ENCODE peak calls at places on chromosomes 11 and 22, in five cellular contexts. One of them, this sample, is unnamed.

GRCh38 chr11:126702165-126702738 is 298.3 kb downstream of the KIRREL3 start:
- DNase-seq in cardiac muscle cell: no peak
- DNase-seq in body of pancreas: no peak
- DNase-seq in uterus: no peak
- DNase-seq in brain microvascular endothelial cell: no peak
- DNase-seq in this sample: no peak

GRCh38 chr11:63841554-63841953 is 2.6 kb downstream of the MARK2 start:
- DNase-seq in cardiac muscle cell: peak; percentile 28
- DNase-seq in body of pancreas: peak; percentile 32
- DNase-seq in uterus: no peak
- DNase-seq in brain microvascular endothelial cell: no peak
- DNase-seq in this sample: no peak

GRCh38 chr22:47301820-47302475 is 539.5 kb downstream of the TBC1D22A start:
- DNase-seq in cardiac muscle cell: no peak
- DNase-seq in body of pancreas: no peak
- DNase-seq in uterus: no peak
- DNase-seq in brain microvascular endothelial cell: no peak
- DNase-seq in this sample: no peak

GRCh38 chr11:58647141-58647699 is 24.8 kb downstream of the CNTF start:
- DNase-seq in cardiac muscle cell: no peak
- DNase-seq in body of pancreas: no peak
- DNase-seq in uterus: no peak
- DNase-seq in brain microvascular endothelial cell: no peak
- DNase-seq in this sample: peak; percentile 9

GRCh38 chr11:48172818-48173609 is 43.6 kb upstream of the OR4B1 start:
- DNase-seq in cardiac muscle cell: peak; percentile 83
- DNase-seq in body of pancreas: peak; percentile 70
- DNase-seq in uterus: peak; percentile 17
- DNase-seq in brain microvascular endothelial cell: peak; percentile 58
- DNase-seq in this sample: peak; percentile 72

GRCh38 chr11:64649304-64649703 is 58.3 kb downstream of the SLC22A12 start:
- DNase-seq in cardiac muscle cell: peak; percentile 51
- DNase-seq in body of pancreas: peak; percentile 37
- DNase-seq in uterus: no peak
- DNase-seq in brain microvascular endothelial cell: no peak
- DNase-seq in this sample: peak; percentile 70

GRCh38 chr11:25566298-25567200 is 765.4 kb upstream of the ANO3 start:
- DNase-seq in cardiac muscle cell: peak; percentile 66
- DNase-seq in body of pancreas: peak; percentile 26
- DNase-seq in uterus: peak; percentile 12
- DNase-seq in brain microvascular endothelial cell: no peak
- DNase-seq in this sample: no peak

GRCh38 chr11:128555606-128556005 is 31.8 kb downstream of the ETS1 start:
- DNase-seq in cardiac muscle cell: peak; percentile 39
- DNase-seq in body of pancreas: no peak
- DNase-seq in uterus: no peak
- DNase-seq in brain microvascular endothelial cell: no peak
- DNase-seq in this sample: peak; percentile 32

GRCh38 chr11:36391062-36391461 is 95.0 kb downstream of the PRR5L start:
- DNase-seq in cardiac muscle cell: no peak
- DNase-seq in body of pancreas: peak; percentile 26
- DNase-seq in uterus: no peak
- DNase-seq in brain microvascular endothelial cell: no peak
- DNase-seq in this sample: no peak

GRCh38 chr22:26573026-26573662 is 16.8 kb downstream of the TPST2 start:
- DNase-seq in cardiac muscle cell: peak; percentile 71
- DNase-seq in body of pancreas: peak; percentile 54
- DNase-seq in uterus: peak; percentile 51
- DNase-seq in brain microvascular endothelial cell: no peak
- DNase-seq in this sample: no peak

GRCh38 chr11:6285019-6285418 is 25.4 kb downstream of the CCKBR start:
- DNase-seq in cardiac muscle cell: no peak
- DNase-seq in body of pancreas: peak; percentile 55
- DNase-seq in uterus: no peak
- DNase-seq in brain microvascular endothelial cell: no peak
- DNase-seq in this sample: no peak

GRCh38 chr11:70203749-70204465 is 811 bp downstream of the FADD start:
- DNase-seq in cardiac muscle cell: peak; percentile 88
- DNase-seq in body of pancreas: peak; percentile 78
- DNase-seq in uterus: peak; percentile 81
- DNase-seq in brain microvascular endothelial cell: peak; percentile 95
- DNase-seq in this sample: peak; percentile 26

GRCh38 chr11:63985812-63986155 is 454 bp upstream of the OTUB1 start:
- DNase-seq in cardiac muscle cell: no peak
- DNase-seq in body of pancreas: no peak
- DNase-seq in uterus: no peak
- DNase-seq in brain microvascular endothelial cell: no peak
- DNase-seq in this sample: no peak

GRCh38 chr22:17920145-17920605 is 104.2 kb downstream of the MICAL3 start:
- DNase-seq in cardiac muscle cell: peak; percentile 66
- DNase-seq in body of pancreas: peak; percentile 40
- DNase-seq in uterus: peak; percentile 34
- DNase-seq in brain microvascular endothelial cell: peak; percentile 45
- DNase-seq in this sample: peak; percentile 48

GRCh38 chr11:90908074-90908473 is 685.2 kb upstream of the CHORDC1 start:
- DNase-seq in cardiac muscle cell: no peak
- DNase-seq in body of pancreas: no peak
- DNase-seq in uterus: no peak
- DNase-seq in brain microvascular endothelial cell: no peak
- DNase-seq in this sample: no peak

GRCh38 chr11:16604784-16605439 is 133.5 kb upstream of the C11orf58 start:
- DNase-seq in cardiac muscle cell: peak; percentile 59
- DNase-seq in body of pancreas: peak; percentile 73
- DNase-seq in uterus: no peak
- DNase-seq in brain microvascular endothelial cell: peak; percentile 10
- DNase-seq in this sample: peak; percentile 59

GRCh38 chr11:68962527-68963250 is 18.1 kb downstream of the MRGPRD start:
- DNase-seq in cardiac muscle cell: no peak
- DNase-seq in body of pancreas: no peak
- DNase-seq in uterus: peak; percentile 14
- DNase-seq in brain microvascular endothelial cell: no peak
- DNase-seq in this sample: no peak

GRCh38 chr11:33135216-33135615 is 26.1 kb downstream of the CSTF3 start:
- DNase-seq in cardiac muscle cell: peak; percentile 81
- DNase-seq in body of pancreas: no peak
- DNase-seq in uterus: no peak
- DNase-seq in brain microvascular endothelial cell: peak; percentile 55
- DNase-seq in this sample: no peak

GRCh38 chr11:9219572-9219971 is 45.6 kb downstream of the DENND5A start:
- DNase-seq in cardiac muscle cell: peak; percentile 94
- DNase-seq in body of pancreas: no peak
- DNase-seq in uterus: peak; percentile 33
- DNase-seq in brain microvascular endothelial cell: peak; percentile 32
- DNase-seq in this sample: peak; percentile 16

GRCh38 chr11:45890886-45891550 is 5.6 kb downstream of the MAPK8IP1 start:
- DNase-seq in cardiac muscle cell: no peak
- DNase-seq in body of pancreas: no peak
- DNase-seq in uterus: no peak
- DNase-seq in brain microvascular endothelial cell: no peak
- DNase-seq in this sample: no peak

GRCh38 chr22:45804986-45805325 is 133.3 kb downstream of the ATXN10 start:
- DNase-seq in cardiac muscle cell: peak; percentile 96
- DNase-seq in body of pancreas: no peak
- DNase-seq in uterus: no peak
- DNase-seq in brain microvascular endothelial cell: peak; percentile 96
- DNase-seq in this sample: no peak

GRCh38 chr11:34630544-34630943 is 9.7 kb downstream of the EHF start:
- DNase-seq in cardiac muscle cell: no peak
- DNase-seq in body of pancreas: no peak
- DNase-seq in uterus: no peak
- DNase-seq in brain microvascular endothelial cell: no peak
- DNase-seq in this sample: no peak

GRCh38 chr11:12544986-12545775 is 129.0 kb upstream of the TEAD1 start:
- DNase-seq in cardiac muscle cell: peak; percentile 22
- DNase-seq in body of pancreas: no peak
- DNase-seq in uterus: no peak
- DNase-seq in brain microvascular endothelial cell: peak; percentile 47
- DNase-seq in this sample: no peak

GRCh38 chr22:46029574-46030200 is 52.7 kb upstream of the WNT7B start:
- DNase-seq in cardiac muscle cell: no peak
- DNase-seq in body of pancreas: no peak
- DNase-seq in uterus: peak; percentile 11
- DNase-seq in brain microvascular endothelial cell: no peak
- DNase-seq in this sample: no peak

GRCh38 chr11:117303101-117303500 is 12.0 kb downstream of the BACE1-AS start:
- DNase-seq in cardiac muscle cell: no peak
- DNase-seq in body of pancreas: no peak
- DNase-seq in uterus: no peak
- DNase-seq in brain microvascular endothelial cell: no peak
- DNase-seq in this sample: no peak

GRCh38 chr22:36900225-36900624 is 13.2 kb upstream of the CSF2RB start:
- DNase-seq in cardiac muscle cell: no peak
- DNase-seq in body of pancreas: no peak
- DNase-seq in uterus: no peak
- DNase-seq in brain microvascular endothelial cell: no peak
- DNase-seq in this sample: no peak

GRCh38 chr22:49503896-49504521 is 323.7 kb downstream of the BRD1 start:
- DNase-seq in cardiac muscle cell: no peak
- DNase-seq in body of pancreas: no peak
- DNase-seq in uterus: no peak
- DNase-seq in brain microvascular endothelial cell: no peak
- DNase-seq in this sample: no peak

GRCh38 chr11:104033134-104033533 is 3.3 kb upstream of the DDI1 start:
- DNase-seq in cardiac muscle cell: peak; percentile 93
- DNase-seq in body of pancreas: no peak
- DNase-seq in uterus: no peak
- DNase-seq in brain microvascular endothelial cell: peak; percentile 73
- DNase-seq in this sample: no peak

GRCh38 chr22:45429921-45430775 is 16.7 kb downstream of the RIBC2 start:
- DNase-seq in cardiac muscle cell: no peak
- DNase-seq in body of pancreas: no peak
- DNase-seq in uterus: peak; percentile 10
- DNase-seq in brain microvascular endothelial cell: no peak
- DNase-seq in this sample: no peak

DNA sequence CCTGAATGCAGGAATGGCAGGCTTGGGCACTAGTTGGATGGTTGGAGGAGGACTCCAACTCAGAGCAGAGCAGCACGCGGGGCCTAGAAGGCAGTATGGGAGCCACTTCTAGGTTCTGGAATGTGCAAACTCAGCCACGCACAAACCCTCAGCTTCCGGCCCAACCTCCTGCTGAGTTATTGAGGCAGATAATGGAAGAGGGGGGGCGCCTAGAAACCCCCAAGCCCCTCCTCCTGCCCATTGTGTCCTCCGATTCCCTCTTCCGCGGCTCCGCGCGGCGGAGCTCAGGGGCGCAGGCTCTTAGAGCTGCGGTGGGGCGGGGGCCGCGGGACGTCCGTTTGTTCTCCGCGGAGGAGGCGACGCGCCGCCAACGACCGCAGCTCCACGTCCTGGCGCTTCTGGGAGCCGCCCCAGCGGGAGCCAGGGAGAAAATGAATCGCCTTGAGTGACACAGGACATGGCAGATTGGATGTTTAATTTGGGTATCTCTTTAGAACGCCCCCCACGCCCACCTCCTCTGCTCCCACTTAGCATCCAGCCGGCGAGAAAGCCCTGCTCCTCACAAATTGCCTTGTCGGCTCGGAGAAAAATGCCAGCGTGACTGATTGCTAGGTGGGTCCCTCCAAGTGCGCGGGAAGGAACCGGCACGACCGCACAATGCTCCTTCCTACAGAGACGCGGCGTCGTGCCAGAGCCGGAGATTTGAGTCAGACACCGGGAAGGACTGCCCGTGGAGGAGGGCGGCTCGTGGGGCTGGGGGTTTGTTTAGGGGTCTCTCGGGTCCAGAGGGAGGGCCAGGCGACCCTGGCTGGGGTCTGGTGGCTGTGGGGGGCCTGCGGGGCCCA is 144.6 kb downstream of the NECTIN1 start:
- DNase-seq in cardiac muscle cell: peak; percentile 96
- DNase-seq in body of pancreas: peak; percentile 58
- DNase-seq in uterus: no peak
- DNase-seq in brain microvascular endothelial cell: peak; percentile 63
- DNase-seq in this sample: peak; percentile 76
- H3K27ac ChIP-seq in cardiac muscle cell: no peak overlapping the region
- H3K27ac ChIP-seq in body of pancreas: peak overlapping the region; percentile 28
- H3K27ac ChIP-seq in uterus: no peak overlapping the region
- H3K27ac ChIP-seq in brain microvascular endothelial cell: no peak overlapping the region
- H3K27ac ChIP-seq in this sample: peak overlapping the region; percentile 89

DNA sequence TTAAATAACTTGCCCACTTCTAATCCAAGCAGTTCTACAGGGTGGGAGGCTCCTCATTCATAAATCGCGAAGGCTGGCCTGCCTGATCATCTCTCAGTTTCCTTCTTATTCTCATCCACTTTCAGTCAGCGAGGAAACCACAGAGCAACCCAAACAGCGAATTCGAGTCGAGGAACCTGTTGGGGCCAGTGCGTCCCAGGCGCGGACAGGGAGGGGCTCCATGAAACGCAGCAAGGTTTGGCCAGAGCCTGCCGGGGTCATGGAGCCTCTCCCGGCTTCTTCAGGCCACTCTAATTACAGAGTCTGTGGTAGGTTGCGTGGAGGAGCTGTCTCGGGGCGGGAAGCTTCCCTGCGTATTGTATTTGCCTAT is 741 bp upstream of the NAV2 start:
- DNase-seq in cardiac muscle cell: no peak
- DNase-seq in body of pancreas: no peak
- DNase-seq in uterus: no peak
- DNase-seq in brain microvascular endothelial cell: no peak
- DNase-seq in this sample: no peak
- H3K27ac ChIP-seq in cardiac muscle cell: peak overlapping the region; percentile 83
- H3K27ac ChIP-seq in body of pancreas: peak overlapping the region; percentile 90
- H3K27ac ChIP-seq in uterus: peak overlapping the region; percentile 89
- H3K27ac ChIP-seq in brain microvascular endothelial cell: peak overlapping the region; percentile 80
- H3K27ac ChIP-seq in this sample: no peak overlapping the region

DNA sequence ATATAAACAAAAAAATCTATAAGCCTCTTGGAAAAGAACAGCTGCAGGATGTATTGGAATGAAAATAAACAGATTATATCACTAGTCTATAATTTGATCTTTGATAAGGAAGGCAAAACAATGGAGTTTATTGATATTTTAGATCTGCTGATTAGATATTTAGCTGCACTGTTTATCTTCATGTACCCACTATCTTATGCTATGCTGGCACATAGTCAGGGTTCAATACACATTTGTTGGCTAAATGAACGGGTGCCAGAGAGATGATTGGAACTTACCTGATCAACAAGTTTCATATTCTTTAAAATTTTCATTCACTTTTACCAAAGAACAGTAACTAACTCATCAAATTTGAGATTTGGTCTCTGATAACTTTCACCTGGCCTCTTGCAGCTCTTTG is 26.9 kb downstream of the MMP20 start:
- DNase-seq in cardiac muscle cell: no peak
- DNase-seq in body of pancreas: no peak
- DNase-seq in uterus: no peak
- DNase-seq in brain microvascular endothelial cell: no peak
- DNase-seq in this sample: no peak
- H3K27ac ChIP-seq in cardiac muscle cell: no peak overlapping the region
- H3K27ac ChIP-seq in body of pancreas: no peak overlapping the region
- H3K27ac ChIP-seq in uterus: no peak overlapping the region
- H3K27ac ChIP-seq in brain microvascular endothelial cell: no peak overlapping the region
- H3K27ac ChIP-seq in this sample: no peak overlapping the region

GRCh38 chr22:31141551-31141950 is 1.2 kb upstream of the PLA2G3 start:
- DNase-seq in cardiac muscle cell: no peak
- DNase-seq in body of pancreas: no peak
- DNase-seq in uterus: no peak
- DNase-seq in brain microvascular endothelial cell: no peak
- DNase-seq in this sample: no peak
- H3K27ac ChIP-seq in cardiac muscle cell: no peak overlapping the region
- H3K27ac ChIP-seq in body of pancreas: no peak overlapping the region
- H3K27ac ChIP-seq in uterus: no peak overlapping the region
- H3K27ac ChIP-seq in brain microvascular endothelial cell: no peak overlapping the region
- H3K27ac ChIP-seq in this sample: no peak overlapping the region